ENCODE peak calls at places on chromosomes 6 and 20, in four cellular contexts. G is adrenal gland, W is transverse colon, C is breast epithelium. D is an unnamed sample.
A peak's percentile ranks its signal among the peaks of the same experiment; 100 is the strongest.

GRCh38 chr6:139373928-139374356 is 506 bp downstream of the CITED2 start:
- DNase-seq in G (no peak), W (no peak), C (no peak), D (peak; percentile 63)

GRCh38 chr6:64815718-64816117 is 891.3 kb downstream of the EYS start:
- DNase-seq in W (no peak), C (no peak), G (no peak), D (no peak)

GRCh38 chr6:10256113-10256690 is 158.7 kb downstream of the TFAP2A start:
- DNase-seq in C (no peak), G (peak; percentile 9), W (no peak), D (no peak)

GRCh38 chr20:44832724-44833123 is 22.4 kb upstream of the RIMS4 start:
- DNase-seq in W (no peak), C (no peak), G (no peak), D (no peak)

GRCh38 chr20:40019510-40019909 is 669.5 kb downstream of the MAFB start:
- DNase-seq in W (no peak), G (no peak), C (no peak), D (no peak)

GRCh38 chr6:135537782-135538301 is 40.3 kb upstream of the AHI1 start:
- DNase-seq in C (no peak), G (no peak), W (no peak), D (no peak)

GRCh38 chr6:74891358-74891811 is 314.5 kb downstream of the COL12A1 start:
- DNase-seq in C (no peak), G (peak; percentile 9), W (no peak), D (no peak)

GRCh38 chr20:63486300-63486855 is 12.5 kb downstream of the EEF1A2 start:
- DNase-seq in G (no peak), C (no peak), W (no peak), D (no peak)

GRCh38 chr20:10579942-10580341 is 93.9 kb downstream of the JAG1 start:
- DNase-seq in W (no peak), G (no peak), C (no peak), D (no peak)

GRCh38 chr20:40669692-40670091 is 19.3 kb downstream of the MAFB start:
- DNase-seq in C (no peak), W (no peak), G (no peak), D (peak; percentile 89)

GRCh38 chr6:44439270-44440045 is 52.0 kb downstream of the CDC5L start:
- DNase-seq in G (no peak), W (no peak), C (no peak), D (no peak)

GRCh38 chr6:155216312-155217028 is 47.3 kb upstream of the CLDN20 start:
- DNase-seq in C (no peak), G (no peak), W (no peak), D (no peak)

GRCh38 chr6:53544050-53544499 is 826 bp downstream of the GCLC start:
- DNase-seq in W (no peak), G (no peak), C (no peak), D (peak; percentile 52)

GRCh38 chr20:9912858-9913434 is 74.1 kb upstream of the PAK5 start:
- DNase-seq in G (peak; percentile 62), W (peak; percentile 21), C (no peak), D (peak; percentile 21)

GRCh38 chr20:62255976-62256375 is 17.7 kb downstream of the OSBPL2 start:
- DNase-seq in C (no peak), G (no peak), W (no peak), D (no peak)

GRCh38 chr6:50185006-50185405 is 135.3 kb upstream of the DEFB112 start:
- DNase-seq in W (no peak), C (no peak), G (no peak), D (no peak)

GRCh38 chr6:161631676-161632194 is 357.9 kb upstream of the AGPAT4 start:
- DNase-seq in C (no peak), W (no peak), G (no peak), D (no peak)

GRCh38 chr6:1535295-1535694 is 74.4 kb upstream of the FOXC1 start:
- DNase-seq in G (no peak), C (no peak), W (no peak), D (no peak)

GRCh38 chr6:130932438-130932837 is 105.2 kb downstream of the SMLR1 start:
- DNase-seq in W (no peak), C (no peak), G (no peak), D (no peak)

GRCh38 chr6:130932956-130933355 is 105.8 kb downstream of the SMLR1 start:
- DNase-seq in W (no peak), G (no peak), C (no peak), D (no peak)

GRCh38 chr6:130934848-130935585 is 107.8 kb downstream of the SMLR1 start:
- DNase-seq in G (no peak), C (no peak), W (no peak), D (no peak)

GRCh38 chr6:130931683-130932082 is 104.5 kb downstream of the SMLR1 start:
- DNase-seq in C (no peak), W (no peak), G (peak; percentile 14), D (no peak)

GRCh38 chr6:130933712-130934200 is 106.5 kb downstream of the SMLR1 start:
- DNase-seq in W (no peak), C (no peak), G (no peak), D (no peak)
- H3K36me3 ChIP-seq in W (no peaks in the 10 kb centered on the region), C (no peaks in the 10 kb centered on the region), G (no peaks in the 10 kb centered on the region), D (no peaks in the 10 kb centered on the region)

GRCh38 chr6:142015011-142015410 is 117.7 kb upstream of the GJE1 start:
- DNase-seq in W (no peak), C (no peak), G (no peak), D (no peak)
- TF ChIP-seq POLR2A in W (no peak), C (no peak), G (no peak), D (no peak)

DNA sequence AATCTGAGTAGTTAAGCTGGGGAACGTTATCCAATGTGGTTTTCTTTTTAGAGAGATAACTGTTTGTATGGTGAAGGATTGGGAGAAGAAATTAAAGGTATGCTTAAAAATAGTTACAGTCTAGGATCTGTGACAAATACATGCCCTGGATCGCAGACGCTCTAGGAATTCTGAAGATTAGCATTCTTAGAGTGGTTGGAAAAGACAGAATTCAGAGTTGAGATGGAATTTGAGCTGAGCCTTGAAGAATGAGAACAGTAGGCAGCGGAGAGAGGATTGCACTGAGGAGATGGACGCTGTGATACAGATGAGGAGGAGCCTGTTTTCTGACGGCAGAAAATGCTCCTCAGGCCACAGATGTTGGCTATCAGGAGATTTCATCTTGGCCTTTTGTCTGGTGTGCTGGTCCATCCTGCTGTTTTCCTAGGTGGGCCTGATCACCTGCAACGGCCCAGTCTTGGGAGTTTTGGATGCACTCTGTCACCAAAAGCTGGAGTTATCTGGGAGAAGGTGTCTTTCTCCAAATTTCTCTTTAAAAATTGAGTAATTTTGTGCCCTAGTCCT is 48.3 kb upstream of the KIF25 start:
- DNase-seq in G (no peak), W (no peak), C (no peak), D (no peak)
- H3K27ac ChIP-seq in G (no peak overlapping the region), W (no peak overlapping the region), C (no peak overlapping the region), D (no peak overlapping the region)

GRCh38 chr6:31631681-31632278 is 11.3 kb downstream of the PRRC2A start:
- DNase-seq in C (no peak), W (no peak), G (no peak), D (no peak)
- H3K36me3 ChIP-seq in C (peaks cover 28% of the 10 kb centered on the region), W (peaks cover 86% of the 10 kb centered on the region), G (no peaks in the 10 kb centered on the region), D (peaks cover 94% of the 10 kb centered on the region)

GRCh38 chr6:162973975-162974374 is 246.2 kb downstream of the PACRG start:
- DNase-seq in G (no peak), C (no peak), W (no peak), D (no peak)
- TF ChIP-seq POLR2A in G (no peak), C (no peak), W (no peak), D (no peak)

GRCh38 chr20:43590392-43591303 is at the start of gene IFT52:
- DNase-seq in C (peak; percentile 90), G (peak; percentile 95), W (peak; percentile 96), D (peak; percentile 95)
- H3K27ac ChIP-seq in C (peak within 1 kb of the TSS; percentile 66), G (peak within 1 kb of the TSS; percentile 60), W (peak within 1 kb of the TSS; percentile 78), D (peak within 1 kb of the TSS; percentile 79)

GRCh38 chr6:134429861-134430380 is 112.0 kb upstream of the SGK1 start:
- DNase-seq in G (no peak), W (no peak), C (no peak), D (no peak)
- H3K36me3 ChIP-seq in G (no peaks in the 10 kb centered on the region), W (no peaks in the 10 kb centered on the region), C (no peaks in the 10 kb centered on the region), D (no peaks in the 10 kb centered on the region)

DNA sequence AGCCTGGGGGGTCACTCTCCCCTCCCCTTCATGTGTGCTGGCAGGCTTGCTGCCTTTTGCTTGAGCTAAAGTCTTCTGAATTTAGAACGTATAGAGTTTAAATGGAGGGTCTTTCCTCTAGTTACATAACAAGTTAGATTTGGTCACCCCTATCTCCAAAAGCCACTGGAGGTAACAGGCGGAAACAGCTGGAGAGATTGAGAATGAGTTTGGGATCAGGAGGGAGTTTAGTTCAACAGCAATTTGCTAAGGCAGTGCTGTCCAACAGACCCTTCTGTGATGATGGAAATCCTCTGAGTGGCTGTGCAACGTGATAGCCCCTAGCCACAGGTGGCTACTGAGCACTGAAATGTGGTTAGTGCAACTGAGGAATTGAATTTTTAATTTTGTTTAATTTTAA is 132.8 kb downstream of the EYA2 start:
- DNase-seq in G (no peak), C (no peak), W (no peak), D (no peak)
- TF ChIP-seq POLR2A in G (no peak), C (no peak), W (no peak), D (no peak)

D was measured in right lobe of liver.